ENCODE peak calls at places on chromosomes 6 and 20, in nine cellular contexts. V is A549, N is ovary, W is transverse colon, T is H1, M is heart left ventricle, X is K562, D is tibial nerve, A is IMR-90. G is an unnamed sample.

GRCh38 chr6:149012040-149012545 is 265.3 kb downstream of the UST start:
- DNase-seq in V (peak), N (no peak), W (no peak), T (no peak), M (no peak), X (no peak), D (no peak), A (peak), G (no peak)

GRCh38 chr6:135323202-135323668 is 142.1 kb downstream of the MYB start:
- DNase-seq in V (no peak), N (no peak), W (no peak), T (no peak), M (no peak), X (peak), D (no peak), A (no peak), G (peak)

GRCh38 chr20:10303852-10304251 is 85.2 kb downstream of the SNAP25 start:
- DNase-seq in V (no peak), N (no peak), W (no peak), T (no peak), M (no peak), X (no peak), D (no peak), A (no peak), G (no peak)

GRCh38 chr20:9068896-9069663 is at the start of gene PLCB4:
- DNase-seq in V (peak), N (peak), W (peak), T (no peak), M (peak), X (peak), D (no peak), A (peak), G (peak)

GRCh38 chr6:134020968-134021367 is 31.5 kb downstream of the SLC2A12 start:
- DNase-seq in V (no peak), N (no peak), W (no peak), T (no peak), M (no peak), X (no peak), D (no peak), A (no peak), G (no peak)

GRCh38 chr20:14518648-14519047 is 181.2 kb upstream of the FLRT3 start:
- DNase-seq in V (no peak), N (no peak), W (no peak), T (no peak), M (no peak), X (no peak), D (no peak), A (no peak), G (no peak)

GRCh38 chr6:84764332-84765049 is at the start of gene TBX18:
- DNase-seq in V (peak), N (peak), W (peak), T (peak), M (peak), X (peak), D (peak), A (peak), G (peak)

GRCh38 chr6:90393232-90393884 is 96.7 kb upstream of the BACH2 start:
- DNase-seq in V (peak), N (peak), W (peak), T (peak), M (peak), X (peak), D (peak), A (peak), G (peak)

GRCh38 chr6:131116755-131117360 is 18.4 kb upstream of the AKAP7 start:
- DNase-seq in V (peak), N (no peak), W (no peak), T (no peak), M (no peak), X (peak), D (peak), A (peak), G (peak)

GRCh38 chr6:42029881-42030280 is 20.4 kb upstream of the TAF8 start:
- DNase-seq in V (no peak), N (no peak), W (no peak), T (no peak), M (no peak), X (no peak), D (no peak), A (no peak), G (no peak)

GRCh38 chr6:150929403-150929802 is 63.9 kb downstream of the MTHFD1L start:
- DNase-seq in V (no peak), N (no peak), W (no peak), T (no peak), M (no peak), X (no peak), D (no peak), A (peak), G (no peak)

GRCh38 chr20:32968833-32969241 is 35.4 kb downstream of the SUN5 start:
- DNase-seq in V (no peak), N (no peak), W (no peak), T (no peak), M (no peak), X (no peak), D (no peak), A (no peak), G (no peak)

GRCh38 chr6:145882121-145882531 is 67.5 kb upstream of the FBXO30 start:
- DNase-seq in V (no peak), N (no peak), W (no peak), T (no peak), M (no peak), X (no peak), D (no peak), A (peak), G (no peak)

GRCh38 chr6:153595903-153596302 is 443.1 kb upstream of the OPRM1 start:
- DNase-seq in V (no peak), N (no peak), W (no peak), T (no peak), M (no peak), X (no peak), D (no peak), A (no peak), G (no peak)

GRCh38 chr6:4776967-4777925 is 1.0 kb downstream of the CDYL start:
- DNase-seq in V (no peak), N (no peak), W (peak), T (no peak), M (peak), X (peak), D (peak), A (peak), G (peak)

GRCh38 chr6:71288228-71289038 is at the start of gene OGFRL1:
- DNase-seq in V (peak), N (peak), W (peak), T (no peak), M (peak), X (no peak), D (peak), A (peak), G (peak)

GRCh38 chr20:36854343-36855240 is 21.3 kb upstream of the TLDC2 start:
- DNase-seq in V (no peak), N (no peak), W (peak), T (no peak), M (peak), X (no peak), D (peak), A (peak), G (no peak)

GRCh38 chr6:167776906-167777645 is 49.6 kb upstream of the AFDN start:
- DNase-seq in V (no peak), N (no peak), W (peak), T (no peak), M (no peak), X (no peak), D (no peak), A (no peak), G (no peak)

GRCh38 chr6:107304421-107305025 is 154.8 kb downstream of the PDSS2 start:
- DNase-seq in V (no peak), N (no peak), W (no peak), T (no peak), M (no peak), X (no peak), D (no peak), A (peak), G (no peak)

GRCh38 chr6:26553264-26553738 is 15.1 kb downstream of the HMGN4 start:
- DNase-seq in V (no peak), N (peak), W (peak), T (no peak), M (peak), X (peak), D (peak), A (peak), G (peak)

GRCh38 chr20:34951652-34952051 is 4.0 kb downstream of the GSS start:
- DNase-seq in V (no peak), N (no peak), W (peak), T (no peak), M (no peak), X (no peak), D (no peak), A (no peak), G (no peak)

GRCh38 chr6:1610497-1611321 is 994 bp downstream of the FOXC1 start:
- DNase-seq in V (no peak), N (peak), W (no peak), T (no peak), M (no peak), X (no peak), D (no peak), A (peak), G (peak)

GRCh38 chr20:37282558-37282957 is 6.9 kb upstream of the MANBAL start:
- DNase-seq in V (no peak), N (no peak), W (peak), T (no peak), M (no peak), X (peak), D (no peak), A (peak), G (peak)

GRCh38 chr6:158970640-158971291 is 29.2 kb downstream of the RSPH3 start:
- DNase-seq in V (no peak), N (no peak), W (no peak), T (no peak), M (peak), X (no peak), D (no peak), A (no peak), G (no peak)

GRCh38 chr6:83417880-83418663 is 12.8 kb downstream of the ME1 start:
- DNase-seq in V (peak), N (no peak), W (no peak), T (no peak), M (no peak), X (peak), D (peak), A (peak), G (peak)

GRCh38 chr6:142152731-142153130 is 5.7 kb downstream of the VTA1 start:
- DNase-seq in V (no peak), N (no peak), W (no peak), T (no peak), M (no peak), X (no peak), D (no peak), A (peak), G (no peak)

DNA sequence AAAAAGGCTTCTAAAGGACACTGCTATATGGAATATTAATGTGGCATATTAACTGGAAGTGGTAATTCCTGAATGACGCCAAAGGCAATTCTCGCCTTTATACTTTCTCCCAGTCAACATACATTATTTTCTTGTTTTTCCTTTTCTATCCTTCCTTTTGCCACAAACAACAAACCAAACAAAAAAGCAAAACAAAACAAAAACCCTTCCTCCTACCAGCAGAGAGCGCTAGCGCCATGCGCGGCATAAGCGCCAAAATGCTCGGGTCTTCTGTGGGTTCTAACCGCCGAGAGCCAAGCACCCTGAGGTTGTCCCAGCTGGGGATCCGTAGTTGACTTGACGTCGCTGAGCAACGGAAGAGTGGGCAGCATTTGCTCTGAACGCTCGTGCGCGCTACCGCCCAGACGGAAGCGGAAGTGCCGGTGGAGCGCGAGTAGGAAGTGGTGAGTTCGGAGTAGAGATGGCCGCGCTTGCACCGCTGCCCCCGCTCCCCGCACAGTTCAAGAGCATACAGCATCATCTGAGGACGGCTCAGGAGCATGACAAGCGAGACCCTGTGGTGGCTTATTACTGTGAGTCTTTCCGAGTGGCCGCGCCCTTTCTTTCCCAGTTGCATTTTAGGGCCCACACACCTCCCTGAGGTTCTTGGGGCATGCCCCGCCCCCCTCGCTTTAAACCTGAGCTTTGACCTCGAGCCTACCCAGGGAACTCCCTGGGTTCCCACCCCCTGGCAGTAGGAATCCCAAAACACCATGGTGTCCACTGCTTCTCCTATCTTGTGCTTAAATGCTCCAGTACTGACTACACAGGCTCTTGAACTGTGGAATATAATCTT is at the start of the genes NMBR and VTA1:
- DNase-seq in V (peak), N (peak), W (peak), T (peak), M (peak), X (peak), D (peak), A (peak), G (peak)
- TF ChIP-seq POLR2A in V (peak), N (peak), W (peak), T (no peak), M (no peak), X (peak), D (no peak), A (peak), G (peak)

GRCh38 chr20:50009521-50010454 is 27.0 kb downstream of the SNAI1 start:
- DNase-seq in V (no peak), N (no peak), W (no peak), T (no peak), M (no peak), X (no peak), D (no peak), A (no peak), G (no peak)

GRCh38 chr20:50005378-50006020 is 22.7 kb downstream of the SNAI1 start:
- DNase-seq in V (no peak), N (no peak), W (no peak), T (no peak), M (peak), X (no peak), D (no peak), A (no peak), G (no peak)

GRCh38 chr20:50004175-50004574 is 21.4 kb downstream of the SNAI1 start:
- DNase-seq in V (no peak), N (no peak), W (no peak), T (no peak), M (no peak), X (no peak), D (no peak), A (no peak), G (no peak)

GRCh38 chr20:50007369-50007768 is 24.6 kb downstream of the SNAI1 start:
- DNase-seq in V (no peak), N (no peak), W (no peak), T (no peak), M (no peak), X (no peak), D (no peak), A (no peak), G (no peak)

GRCh38 chr20:50008007-50008406 is 25.2 kb downstream of the SNAI1 start:
- DNase-seq in V (no peak), N (no peak), W (no peak), T (no peak), M (no peak), X (no peak), D (no peak), A (no peak), G (no peak)
- TF ChIP-seq POLR2A in V (no peak), N (no peak), W (no peak), T (no peak), M (no peak), X (no peak), D (no peak), A (no peak), G (no peak)

GRCh38 chr6:113856571-113857564 is at the start of gene MARCKS:
- DNase-seq in V (peak), N (peak), W (peak), T (no peak), M (peak), X (peak), D (peak), A (peak), G (peak)
- TF ChIP-seq POLR2A in V (no peak), N (peak), W (peak), T (peak), M (no peak), X (no peak), D (peak), A (peak), G (no peak)

DNA sequence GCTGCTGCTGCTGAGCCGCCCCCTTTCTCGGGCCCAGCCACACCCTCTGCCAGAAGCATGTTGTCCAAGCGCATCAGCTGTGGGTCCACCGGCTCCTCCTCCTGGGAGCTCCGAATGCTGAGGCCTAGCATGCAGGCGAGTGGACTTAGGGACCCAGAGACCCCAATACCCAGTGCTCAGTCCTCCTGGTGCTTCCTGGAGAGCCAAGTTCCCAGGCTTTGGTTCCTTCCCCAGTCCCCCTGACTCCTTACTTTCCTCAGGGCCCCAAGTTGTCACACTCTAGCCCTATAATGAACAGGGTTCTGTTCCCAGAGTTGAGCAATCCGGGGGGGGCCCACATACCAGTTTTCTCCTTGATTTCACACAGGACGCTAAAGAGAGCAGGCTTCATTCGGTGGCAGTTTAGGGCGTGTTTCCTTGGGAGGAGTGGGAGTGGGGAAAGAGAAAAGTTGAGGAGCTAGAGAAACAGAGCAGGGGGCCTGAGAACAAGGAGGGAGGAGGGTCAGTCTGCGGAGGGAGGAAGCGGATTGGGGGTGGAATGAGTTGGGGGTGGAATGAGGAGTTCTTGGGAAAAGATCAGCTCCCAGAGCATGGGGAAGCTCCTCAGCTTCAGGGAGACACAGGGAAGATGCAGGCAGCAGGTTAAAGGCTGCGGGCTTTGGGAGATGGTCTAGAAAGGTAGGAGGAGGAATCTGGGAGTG is 1.5 kb downstream of the PBX2 start:
- DNase-seq in V (no peak), N (peak), W (no peak), T (no peak), M (peak), X (peak), D (peak), A (peak), G (no peak)
- TF ChIP-seq POLR2A in V (no peak), N (no peak), W (no peak), T (no peak), M (no peak), X (peak), D (no peak), A (no peak), G (no peak)

GRCh38 chr6:143586557-143586956 is 75.0 kb upstream of the FUCA2 start:
- DNase-seq in V (no peak), N (no peak), W (no peak), T (no peak), M (no peak), X (no peak), D (no peak), A (no peak), G (no peak)

GRCh38 chr6:143591441-143591840 is 79.9 kb upstream of the FUCA2 start:
- DNase-seq in V (no peak), N (no peak), W (no peak), T (no peak), M (no peak), X (no peak), D (no peak), A (no peak), G (no peak)

GRCh38 chr6:143592335-143592734 is 80.8 kb upstream of the FUCA2 start:
- DNase-seq in V (peak), N (no peak), W (no peak), T (no peak), M (no peak), X (peak), D (no peak), A (no peak), G (peak)

GRCh38 chr6:143583542-143584330 is 72.2 kb upstream of the FUCA2 start:
- DNase-seq in V (no peak), N (no peak), W (no peak), T (no peak), M (no peak), X (no peak), D (no peak), A (peak), G (no peak)

GRCh38 chr6:143589162-143589561 is 77.6 kb upstream of the FUCA2 start:
- DNase-seq in V (no peak), N (no peak), W (no peak), T (no peak), M (no peak), X (no peak), D (no peak), A (no peak), G (no peak)
- TF ChIP-seq POLR2A in V (no peak), N (no peak), W (no peak), T (no peak), M (no peak), X (no peak), D (no peak), A (no peak), G (no peak)

GRCh38 chr6:142846459-142846831 is 98.5 kb downstream of the HIVEP2 start:
- DNase-seq in V (no peak), N (no peak), W (no peak), T (no peak), M (no peak), X (no peak), D (no peak), A (peak), G (no peak)

GRCh38 chr6:142846883-142847287 is 98.1 kb downstream of the HIVEP2 start:
- DNase-seq in V (no peak), N (no peak), W (no peak), T (no peak), M (peak), X (no peak), D (no peak), A (peak), G (no peak)

GRCh38 chr6:142844065-142844755 is 100.8 kb downstream of the HIVEP2 start:
- DNase-seq in V (no peak), N (no peak), W (no peak), T (no peak), M (no peak), X (no peak), D (no peak), A (peak), G (no peak)

GRCh38 chr6:142845143-142845571 is 99.8 kb downstream of the HIVEP2 start:
- DNase-seq in V (no peak), N (no peak), W (no peak), T (no peak), M (no peak), X (no peak), D (no peak), A (no peak), G (no peak)

GRCh38 chr6:142845624-142846458 is 99.1 kb downstream of the HIVEP2 start:
- DNase-seq in V (no peak), N (peak), W (peak), T (no peak), M (peak), X (peak), D (peak), A (peak), G (no peak)
- TF ChIP-seq POLR2A in V (no peak), N (no peak), W (peak), T (no peak), M (no peak), X (no peak), D (no peak), A (peak), G (no peak)